ENCODE peak calls at places on chromosomes 6 and 20, in four cellular contexts. One of them, this sample, is unnamed. For H3K27me3, the result is how much of the 10 kb centered on the place peaks cover.

GRCh38 chr6:145534986-145535385 is 200.3 kb downstream of the EPM2A start:
- DNase-seq in DND-41: no peak
- DNase-seq in esophagus squamous epithelium: no peak
- DNase-seq in heart left ventricle: no peak
- DNase-seq in this sample: no peak

GRCh38 chr6:131164506-131164905 is 29.2 kb downstream of the AKAP7 start:
- DNase-seq in DND-41: no peak
- DNase-seq in esophagus squamous epithelium: no peak
- DNase-seq in heart left ventricle: no peak
- DNase-seq in this sample: no peak

GRCh38 chr6:158654498-158654897 is 4.6 kb downstream of the SYTL3 start:
- DNase-seq in DND-41: no peak
- DNase-seq in esophagus squamous epithelium: peak
- DNase-seq in heart left ventricle: peak
- DNase-seq in this sample: no peak

GRCh38 chr6:163438298-163438939 is 23.9 kb downstream of the QKI start:
- DNase-seq in DND-41: no peak
- DNase-seq in esophagus squamous epithelium: no peak
- DNase-seq in heart left ventricle: no peak
- DNase-seq in this sample: no peak

GRCh38 chr6:51846531-51846930 is 240.9 kb downstream of the PKHD1 start:
- DNase-seq in DND-41: no peak
- DNase-seq in esophagus squamous epithelium: no peak
- DNase-seq in heart left ventricle: no peak
- DNase-seq in this sample: no peak

GRCh38 chr20:17966432-17967312 is 1.9 kb downstream of the SNX5 start:
- DNase-seq in DND-41: peak
- DNase-seq in esophagus squamous epithelium: no peak
- DNase-seq in heart left ventricle: no peak
- DNase-seq in this sample: no peak

GRCh38 chr20:32315885-32316284 is 38.4 kb downstream of the KIF3B start:
- DNase-seq in DND-41: no peak
- DNase-seq in esophagus squamous epithelium: no peak
- DNase-seq in heart left ventricle: no peak
- DNase-seq in this sample: no peak

GRCh38 chr20:13777171-13777601 is 7.5 kb downstream of the ESF1 start:
- DNase-seq in DND-41: no peak
- DNase-seq in esophagus squamous epithelium: no peak
- DNase-seq in heart left ventricle: no peak
- DNase-seq in this sample: no peak

GRCh38 chr6:167570460-167571400 is 245.8 kb downstream of the TTLL2 start:
- DNase-seq in DND-41: no peak
- DNase-seq in esophagus squamous epithelium: no peak
- DNase-seq in heart left ventricle: no peak
- DNase-seq in this sample: no peak

GRCh38 chr20:17622851-17623508 is 53.1 kb downstream of the DSTN start:
- DNase-seq in DND-41: no peak
- DNase-seq in esophagus squamous epithelium: no peak
- DNase-seq in heart left ventricle: no peak
- DNase-seq in this sample: peak

GRCh38 chr20:10369723-10370090 is 64.3 kb downstream of the MKKS start:
- DNase-seq in DND-41: no peak
- DNase-seq in esophagus squamous epithelium: no peak
- DNase-seq in heart left ventricle: peak
- DNase-seq in this sample: no peak

GRCh38 chr6:141393405-141394124 is 739.2 kb upstream of the GJE1 start:
- DNase-seq in DND-41: no peak
- DNase-seq in esophagus squamous epithelium: no peak
- DNase-seq in heart left ventricle: no peak
- DNase-seq in this sample: no peak

GRCh38 chr20:24868959-24869358 is 80.1 kb upstream of the CST7 start:
- DNase-seq in DND-41: no peak
- DNase-seq in esophagus squamous epithelium: no peak
- DNase-seq in heart left ventricle: no peak
- DNase-seq in this sample: no peak

GRCh38 chr6:2416128-2416712 is 170.8 kb upstream of the GMDS start:
- DNase-seq in DND-41: no peak
- DNase-seq in esophagus squamous epithelium: no peak
- DNase-seq in heart left ventricle: no peak
- DNase-seq in this sample: no peak

GRCh38 chr6:35061651-35062410 is 79.3 kb downstream of the TCP11 start:
- DNase-seq in DND-41: no peak
- DNase-seq in esophagus squamous epithelium: no peak
- DNase-seq in heart left ventricle: no peak
- DNase-seq in this sample: no peak

GRCh38 chr6:159959165-159959975 is 9.5 kb upstream of the IGF2R start:
- DNase-seq in DND-41: no peak
- DNase-seq in esophagus squamous epithelium: no peak
- DNase-seq in heart left ventricle: no peak
- DNase-seq in this sample: no peak
- H3K27me3 ChIP-seq in DND-41: under half
- H3K27me3 ChIP-seq in esophagus squamous epithelium: under half
- H3K27me3 ChIP-seq in heart left ventricle: under half
- H3K27me3 ChIP-seq in this sample: under half

GRCh38 chr20:37596890-37597539 is 69.3 kb upstream of the BLCAP start:
- DNase-seq in DND-41: no peak
- DNase-seq in esophagus squamous epithelium: no peak
- DNase-seq in heart left ventricle: no peak
- DNase-seq in this sample: no peak
- H3K27me3 ChIP-seq in DND-41: under half
- H3K27me3 ChIP-seq in esophagus squamous epithelium: under half
- H3K27me3 ChIP-seq in heart left ventricle: under half
- H3K27me3 ChIP-seq in this sample: under half

DNA sequence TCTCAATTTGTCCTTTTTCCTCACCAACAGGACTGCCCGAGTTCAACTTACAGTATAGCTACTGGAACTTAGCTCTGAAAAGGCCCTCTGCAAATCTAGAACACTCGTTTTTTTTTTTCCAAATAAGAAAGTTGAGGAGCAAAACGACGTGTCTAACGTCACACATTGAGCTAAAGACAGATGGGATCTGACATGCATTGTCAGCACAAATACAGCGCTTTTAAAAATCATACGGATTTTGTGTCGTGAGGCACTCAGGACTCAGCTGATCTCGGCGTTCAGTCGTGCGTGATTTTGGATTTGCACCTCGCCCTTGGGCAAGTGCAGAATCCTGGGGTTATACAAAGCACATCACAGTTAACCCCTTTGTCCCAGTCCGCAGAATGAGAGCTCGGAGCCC is 94.7 kb upstream of the ZNF322 start:
- DNase-seq in DND-41: no peak
- DNase-seq in esophagus squamous epithelium: no peak
- DNase-seq in heart left ventricle: no peak
- DNase-seq in this sample: no peak
- H3K27me3 ChIP-seq in DND-41: under half
- H3K27me3 ChIP-seq in esophagus squamous epithelium: under half
- H3K27me3 ChIP-seq in heart left ventricle: under half
- H3K27me3 ChIP-seq in this sample: under half

DNA sequence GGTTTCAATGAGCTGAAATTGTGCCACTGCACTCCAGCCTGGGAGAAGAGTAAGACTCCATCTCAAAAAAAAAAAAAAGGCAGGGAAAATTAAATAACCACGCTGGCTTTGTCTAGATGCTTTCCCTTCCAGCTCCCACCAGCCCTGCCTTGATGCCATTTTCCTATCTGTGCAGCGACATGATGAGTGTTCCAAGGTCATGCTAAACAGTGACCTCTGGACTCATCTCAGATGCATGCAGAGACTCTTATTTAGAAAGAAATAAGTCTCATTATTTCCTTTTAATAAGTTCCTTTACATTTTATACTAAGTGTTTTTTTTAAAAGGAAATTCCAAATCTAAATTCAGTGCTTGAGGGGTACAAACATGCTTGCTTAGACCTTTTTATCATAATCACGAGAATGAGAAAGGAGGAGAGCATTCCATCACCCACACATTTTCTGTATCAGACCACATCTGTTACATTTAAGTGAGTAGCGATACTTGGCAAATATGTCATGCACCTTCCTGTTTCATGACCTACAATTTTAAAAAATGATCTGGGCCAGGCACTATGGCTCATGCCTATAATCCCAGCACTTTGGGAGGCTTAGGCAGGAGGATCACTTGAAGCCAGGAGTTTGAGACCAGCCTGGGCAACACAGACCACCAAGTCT is 101.1 kb upstream of the RREB1 start:
- DNase-seq in DND-41: no peak
- DNase-seq in esophagus squamous epithelium: no peak
- DNase-seq in heart left ventricle: no peak
- DNase-seq in this sample: no peak
- H3K27me3 ChIP-seq in DND-41: under half
- H3K27me3 ChIP-seq in esophagus squamous epithelium: under half
- H3K27me3 ChIP-seq in heart left ventricle: under half
- H3K27me3 ChIP-seq in this sample: under half

GRCh38 chr20:54162378-54162777 is 11.4 kb downstream of the CYP24A1 start:
- DNase-seq in DND-41: no peak
- DNase-seq in esophagus squamous epithelium: no peak
- DNase-seq in heart left ventricle: no peak
- DNase-seq in this sample: no peak

GRCh38 chr20:54161821-54162149 is 12.0 kb downstream of the CYP24A1 start:
- DNase-seq in DND-41: no peak
- DNase-seq in esophagus squamous epithelium: no peak
- DNase-seq in heart left ventricle: no peak
- DNase-seq in this sample: no peak

GRCh38 chr20:54158856-54159418 is 14.8 kb downstream of the CYP24A1 start:
- DNase-seq in DND-41: no peak
- DNase-seq in esophagus squamous epithelium: no peak
- DNase-seq in heart left ventricle: no peak
- DNase-seq in this sample: no peak

GRCh38 chr20:54161008-54161820 is 12.6 kb downstream of the CYP24A1 start:
- DNase-seq in DND-41: no peak
- DNase-seq in esophagus squamous epithelium: no peak
- DNase-seq in heart left ventricle: no peak
- DNase-seq in this sample: no peak

DNA sequence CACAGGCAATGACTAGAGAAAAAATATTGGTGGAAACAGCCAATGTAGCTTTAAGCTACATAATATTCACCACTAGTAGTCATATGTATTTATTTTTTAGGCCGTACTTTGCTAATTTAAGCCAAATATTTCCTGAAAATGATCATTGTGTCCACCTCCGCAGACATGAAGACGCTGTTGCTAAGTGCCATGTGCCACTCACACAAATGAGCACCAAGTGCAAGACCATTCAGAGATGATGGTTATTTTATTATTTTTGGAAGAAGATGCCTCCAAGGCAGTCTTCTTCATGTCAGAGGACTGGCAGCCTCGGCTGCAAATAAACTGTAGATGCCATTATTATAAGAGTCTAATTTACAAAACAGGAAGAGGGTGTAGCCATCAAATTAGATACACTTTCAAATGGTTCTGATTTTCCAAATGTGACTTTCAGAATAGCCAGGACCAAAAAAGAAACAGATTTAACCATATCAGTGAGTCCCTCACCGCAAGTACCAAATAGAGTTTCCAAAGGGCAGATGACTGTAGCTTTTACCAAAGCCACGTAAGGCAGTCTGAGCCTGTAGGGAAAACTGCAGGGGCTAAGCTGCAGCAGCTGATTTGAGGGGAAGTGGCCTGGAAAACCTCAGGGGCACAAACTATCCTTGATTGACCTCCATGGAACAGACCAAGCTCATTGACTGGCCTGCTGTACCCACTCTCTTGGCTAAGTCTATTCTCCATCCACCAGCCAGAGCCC is 13.3 kb downstream of the CYP24A1 start:
- DNase-seq in DND-41: no peak
- DNase-seq in esophagus squamous epithelium: no peak
- DNase-seq in heart left ventricle: no peak
- DNase-seq in this sample: no peak
- H3K27me3 ChIP-seq in DND-41: under half
- H3K27me3 ChIP-seq in esophagus squamous epithelium: under half
- H3K27me3 ChIP-seq in heart left ventricle: under half
- H3K27me3 ChIP-seq in this sample: under half

GRCh38 chr6:99603421-99604160 is 3.0 kb upstream of the PRDM13 start:
- DNase-seq in DND-41: no peak
- DNase-seq in esophagus squamous epithelium: no peak
- DNase-seq in heart left ventricle: no peak
- DNase-seq in this sample: no peak
- H3K27me3 ChIP-seq in DND-41: under half
- H3K27me3 ChIP-seq in esophagus squamous epithelium: under half
- H3K27me3 ChIP-seq in heart left ventricle: half or more
- H3K27me3 ChIP-seq in this sample: half or more

GRCh38 chr20:22993823-22994222 is 41.3 kb upstream of the SSTR4 start:
- DNase-seq in DND-41: no peak
- DNase-seq in esophagus squamous epithelium: no peak
- DNase-seq in heart left ventricle: no peak
- DNase-seq in this sample: no peak
- H3K27me3 ChIP-seq in DND-41: under half
- H3K27me3 ChIP-seq in esophagus squamous epithelium: under half
- H3K27me3 ChIP-seq in heart left ventricle: under half
- H3K27me3 ChIP-seq in this sample: under half

This sample was measured in tibial nerve.